ENCODE peak calls at places on chromosomes 3 and 15, in seven cellular contexts. Q is HCT116, X is mesendoderm, C is SK-N-SH, B is Caco-2, J is testis, P is neuronal stem cell. O is an unnamed sample. For H3K4me1, the result is how much of the 10 kb centered on the place peaks cover.

GRCh38 chr3:128072454-128073184 is 20.4 kb downstream of the SEC61A1 start:
- DNase-seq in Q (no peak), B (no peak), P (no peak), C (no peak), X (no peak), J (no peak), O (no peak)

GRCh38 chr3:188830955-188831354 is 340.8 kb upstream of the TPRG1 start:
- DNase-seq in C (peak), P (no peak), B (no peak), X (no peak), Q (no peak), J (no peak), O (no peak)

GRCh38 chr3:135989247-135989646 is 23.7 kb downstream of the PPP2R3A start:
- DNase-seq in C (no peak), Q (no peak), X (no peak), B (no peak), P (no peak), J (no peak), O (no peak)

GRCh38 chr3:195113074-195113473 is 157.9 kb downstream of the XXYLT1 start:
- DNase-seq in X (no peak), C (no peak), J (no peak), P (no peak), B (no peak), Q (no peak), O (no peak)

GRCh38 chr3:43870110-43870509 is 179.4 kb downstream of the ABHD5 start:
- DNase-seq in B (no peak), J (no peak), P (no peak), C (no peak), X (peak), Q (no peak), O (peak)

GRCh38 chr3:114450008-114450596 is 156.3 kb downstream of the TIGIT start:
- DNase-seq in B (no peak), J (no peak), Q (no peak), X (no peak), P (no peak), C (no peak), O (no peak)

GRCh38 chr15:71937650-71938311 is 127.4 kb downstream of the NR2E3 start:
- DNase-seq in J (no peak), Q (no peak), B (no peak), C (no peak), X (no peak), P (no peak), O (no peak)

GRCh38 chr3:119428538-119428937 is 34.9 kb downstream of the TMEM39A start:
- DNase-seq in B (no peak), J (no peak), C (no peak), X (peak), Q (no peak), P (no peak), O (no peak)

GRCh38 chr3:151460240-151460639 is 621 bp downstream of the IGSF10 start:
- DNase-seq in C (no peak), B (no peak), J (no peak), Q (no peak), P (no peak), X (no peak), O (no peak)

GRCh38 chr3:193915099-193915498 is 220.8 kb upstream of the HES1 start:
- DNase-seq in P (no peak), C (no peak), J (no peak), X (no peak), B (peak), Q (no peak), O (no peak)

GRCh38 chr3:129182390-129183180 is 1.1 kb downstream of the CNBP start:
- DNase-seq in X (peak), Q (no peak), B (no peak), P (no peak), C (peak), J (no peak), O (no peak)

GRCh38 chr3:64109438-64109837 is 86.1 kb upstream of the PSMD6 start:
- DNase-seq in J (peak), X (peak), Q (no peak), C (no peak), B (peak), P (no peak), O (peak)

GRCh38 chr3:24377218-24377993 is 117.2 kb downstream of the THRB start:
- DNase-seq in C (no peak), X (no peak), B (no peak), J (no peak), Q (no peak), P (no peak), O (no peak)

DNA sequence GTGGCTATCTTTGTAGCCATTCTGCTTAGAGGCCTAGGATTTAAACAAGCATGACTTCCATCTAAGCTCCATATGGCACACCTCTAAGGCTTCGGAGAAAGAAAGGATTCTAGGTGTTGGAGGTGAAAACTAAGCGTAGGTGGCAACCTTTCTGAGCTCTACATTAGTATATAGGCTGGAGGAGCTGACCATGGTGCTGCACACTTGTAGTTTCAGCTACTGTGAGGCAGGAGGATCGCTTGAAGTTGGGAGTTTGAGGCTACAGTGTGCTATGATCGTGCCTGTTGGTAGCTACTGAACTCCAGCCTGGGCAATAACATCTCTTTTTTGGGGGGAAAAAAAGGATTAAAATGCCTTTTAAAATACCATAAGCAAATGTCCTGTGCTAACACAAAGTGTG is 7.4 kb downstream of the EAF1 start:
- DNase-seq in P (no peak), X (peak), J (no peak), Q (no peak), B (no peak), C (no peak), O (no peak)
- H3K4me1 ChIP-seq in P (under half), X (under half), J (under half), Q (under half), B (under half), C (under half), O (under half)

GRCh38 chr3:169765281-169765624 is 393 bp upstream of the TERC start:
- DNase-seq in B (no peak), J (no peak), P (no peak), Q (no peak), X (no peak), C (no peak), O (no peak)
- H3K4me3 ChIP-seq in B (peak), J (peak), P (no peak), Q (peak), X (no peak), C (peak), O (peak)

GRCh38 chr15:74245342-74245931 is 9.3 kb downstream of the CCDC33 start:
- DNase-seq in J (peak), X (peak), Q (no peak), C (peak), P (no peak), B (no peak), O (peak)
- H3K4me1 ChIP-seq in J (under half), X (under half), Q (under half), C (under half), P (under half), B (under half), O (under half)

GRCh38 chr15:45134682-45135604 is 5.1 kb downstream of the DUOX1 start:
- DNase-seq in X (peak), P (no peak), J (peak), C (no peak), B (no peak), Q (no peak), O (peak)
- H3K4me3 ChIP-seq in X (no peak), P (no peak), J (no peak), C (no peak), B (no peak), Q (no peak), O (no peak)

DNA sequence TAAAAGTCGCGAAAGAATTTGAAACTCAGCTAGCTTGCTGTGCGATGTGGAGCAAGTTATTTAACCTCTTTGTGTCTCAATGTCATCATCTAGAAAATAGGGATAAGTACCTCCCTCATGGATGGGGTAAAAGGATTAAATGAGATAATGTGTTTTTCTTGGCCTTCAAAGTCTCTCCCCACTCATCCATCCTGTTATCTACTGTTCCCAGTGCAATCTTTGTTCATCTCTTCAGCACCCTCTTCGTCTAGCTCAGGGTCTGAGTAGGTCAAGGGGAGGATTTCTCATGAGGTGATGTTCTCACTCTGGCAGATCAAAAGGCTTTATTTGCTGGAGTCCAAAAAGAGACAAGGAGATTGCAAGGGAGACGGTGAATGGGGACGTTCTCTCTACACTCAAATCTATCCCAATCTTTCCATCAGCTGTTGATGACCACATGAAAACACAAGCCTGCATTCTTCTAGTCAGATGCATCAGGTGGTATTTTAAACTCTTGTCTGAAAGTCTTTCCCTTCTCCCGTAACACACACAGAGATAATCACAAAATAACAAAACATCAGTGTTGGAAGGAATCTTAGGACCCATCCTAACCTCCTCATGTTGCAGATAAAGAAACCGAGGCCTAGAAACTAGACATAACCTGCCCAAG is 1.3 kb downstream of the MESD start:
- DNase-seq in X (no peak), B (no peak), C (no peak), P (no peak), J (no peak), Q (no peak), O (no peak)
- H3K4me1 ChIP-seq in X (under half), B (under half), C (under half), P (under half), J (under half), Q (under half), O (under half)

GRCh38 chr15:74866090-74866489 is 7.1 kb downstream of the SCAMP2 start:
- DNase-seq in C (no peak), Q (no peak), P (no peak), B (no peak), X (peak), J (no peak), O (peak)

GRCh38 chr15:74865316-74865715 is 7.8 kb downstream of the SCAMP2 start:
- DNase-seq in B (no peak), X (no peak), P (no peak), J (no peak), C (no peak), Q (no peak), O (no peak)

GRCh38 chr15:74858366-74858735 is 14.8 kb downstream of the SCAMP2 start:
- DNase-seq in B (no peak), P (no peak), Q (no peak), J (no peak), X (no peak), C (no peak), O (no peak)

GRCh38 chr15:74867562-74868458 is 5.4 kb downstream of the SCAMP2 start:
- DNase-seq in P (no peak), B (no peak), X (no peak), J (no peak), C (no peak), Q (no peak), O (no peak)

GRCh38 chr15:74863239-74864056 is 9.7 kb downstream of the SCAMP2 start:
- DNase-seq in B (no peak), P (no peak), J (no peak), C (no peak), Q (no peak), X (no peak), O (no peak)
- H3K4me3 ChIP-seq in B (no peak), P (no peak), J (no peak), C (no peak), Q (no peak), X (no peak), O (no peak)

GRCh38 chr3:16511561-16512434 is 1.7 kb downstream of the RFTN1 start:
- DNase-seq in C (no peak), B (no peak), P (no peak), Q (no peak), J (peak), X (peak), O (peak)
- H3K4me1 ChIP-seq in C (under half), B (under half), P (under half), Q (under half), J (under half), X (under half), O (half or more)

DNA sequence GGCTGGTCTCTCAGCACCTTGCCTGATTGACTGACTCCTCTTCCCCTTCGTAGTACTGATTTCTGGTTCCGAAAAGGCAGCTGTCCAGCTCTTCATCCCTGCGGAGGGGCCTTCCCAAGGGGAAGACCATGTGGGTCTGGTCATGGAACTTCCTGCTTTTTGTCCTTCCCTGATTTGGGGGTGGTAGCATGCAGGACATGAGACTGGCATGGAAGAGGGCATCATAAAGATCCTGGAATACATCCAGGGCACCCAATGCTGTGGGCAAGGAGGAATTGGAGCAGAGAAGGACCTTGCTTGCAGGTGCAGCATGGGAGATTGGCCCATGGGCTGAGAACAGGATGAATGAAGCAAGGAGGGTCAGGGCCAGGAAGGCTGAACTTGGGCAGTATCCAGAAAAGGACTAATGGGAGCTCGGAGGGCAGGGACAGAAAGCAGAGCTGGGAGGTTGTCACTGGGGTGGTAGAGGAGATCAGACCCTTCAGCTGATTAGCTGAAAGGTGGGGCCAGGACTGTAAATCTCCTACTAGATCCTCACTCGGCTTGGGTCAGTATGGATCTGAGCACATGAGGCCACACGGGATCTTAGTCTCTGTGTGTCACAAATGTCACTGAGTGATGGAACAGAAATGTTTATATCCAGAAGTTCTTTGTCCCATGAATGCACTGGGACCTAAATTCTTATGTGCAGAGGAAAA is 59.5 kb downstream of the AMOTL2 start:
- DNase-seq in X (no peak), J (no peak), C (no peak), P (no peak), Q (no peak), B (no peak), O (peak)
- H3K4me3 ChIP-seq in X (no peak), J (no peak), C (no peak), P (no peak), Q (no peak), B (no peak), O (no peak)

GRCh38 chr3:38138347-38139190 is at the start of gene MYD88:
- DNase-seq in B (peak), X (peak), C (peak), P (peak), Q (no peak), J (peak), O (peak)
- H3K4me1 ChIP-seq in B (under half), X (under half), C (under half), P (under half), Q (under half), J (under half), O (under half)

GRCh38 chr3:50504681-50505080 is 1.2 kb upstream of the CACNA2D2 start:
- DNase-seq in B (no peak), J (no peak), X (no peak), Q (no peak), C (no peak), P (no peak), O (no peak)

GRCh38 chr3:50503947-50504346 is 513 bp upstream of the CACNA2D2 start:
- DNase-seq in X (peak), P (no peak), Q (no peak), J (no peak), C (no peak), B (no peak), O (no peak)

GRCh38 chr3:50502225-50502583 is 1.2 kb downstream of the CACNA2D2 start:
- DNase-seq in J (no peak), B (no peak), X (no peak), P (no peak), Q (no peak), C (peak), O (peak)

GRCh38 chr3:50503504-50503903 is at the start of gene CACNA2D2:
- DNase-seq in C (peak), P (peak), Q (peak), J (peak), B (peak), X (peak), O (peak)

DNA sequence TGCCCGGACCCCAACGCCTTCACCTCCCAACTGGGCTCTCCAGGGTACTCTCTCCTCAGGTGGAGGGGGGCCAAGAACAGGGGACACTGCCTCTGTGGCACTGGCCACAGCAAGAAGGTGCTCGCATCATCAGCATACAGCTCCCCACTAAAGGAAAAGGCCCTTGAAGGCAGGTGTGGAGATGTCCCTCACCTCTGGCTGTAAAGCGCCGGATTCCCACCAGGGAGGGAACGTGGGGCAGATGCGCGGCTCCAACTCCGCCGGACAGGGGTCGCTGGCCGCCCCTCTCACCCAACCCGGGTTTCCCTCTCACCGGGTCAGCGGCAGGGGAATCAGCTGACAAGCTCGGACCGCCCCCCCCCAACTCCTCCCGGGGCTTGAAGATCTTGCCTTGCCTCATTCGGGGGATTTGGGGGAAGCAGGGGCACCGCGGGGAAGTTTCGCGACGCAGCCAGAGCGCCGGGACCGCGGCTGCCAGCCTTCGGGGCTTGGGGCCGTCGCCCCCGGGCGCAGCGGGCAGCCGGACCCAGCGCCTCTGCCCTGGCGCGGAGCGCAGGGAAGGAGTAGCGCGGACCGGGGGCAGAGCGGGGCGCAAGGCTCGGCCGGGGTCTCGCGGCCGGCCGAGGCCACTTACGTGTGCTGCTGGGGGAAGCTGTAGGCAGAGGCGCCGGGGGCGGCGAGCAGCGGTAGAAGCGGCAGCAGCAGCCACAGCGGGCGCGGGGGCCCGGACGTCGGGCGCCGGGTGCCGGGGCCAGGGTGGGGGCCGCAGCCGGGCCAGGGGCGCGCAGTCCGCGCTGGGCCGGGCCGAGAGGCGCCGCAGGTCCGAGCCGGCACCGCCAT is 630 bp downstream of the CACNA2D2 start:
- DNase-seq in X (no peak), B (no peak), C (peak), P (peak), Q (no peak), J (no peak), O (peak)
- H3K4me3 ChIP-seq in X (peak), B (peak), C (no peak), P (peak), Q (peak), J (peak), O (peak)